ENCODE peak calls at places on chromosomes 4 and X, in six cellular contexts. B is trophoblast cell; M is endodermal cell; I is CD8-positive, alpha-beta T cell; G is fibroblast of lung; V is left ventricle myocardium inferior. K is an unnamed sample.

GRCh38 chr4:46211406-46211805 is 87.6 kb upstream of the GABRG1 start:
- DNase-seq in M (no peak), I (no peak), B (no peak), G (peak), V (no peak), K (no peak)

GRCh38 chr4:75916091-75916661 is 13.9 kb upstream of the PPEF2 start:
- DNase-seq in B (peak), M (peak), G (peak), V (no peak), I (no peak), K (no peak)

GRCh38 chr4:26141916-26142638 is 178.7 kb upstream of the RBPJ start:
- DNase-seq in I (no peak), G (peak), B (no peak), V (peak), M (no peak), K (peak)

GRCh38 chr4:11623726-11624037 is 195.0 kb upstream of the HS3ST1 start:
- DNase-seq in V (peak), B (peak), I (no peak), G (no peak), M (peak), K (no peak)

GRCh38 chr4:103498161-103499070 is 221.4 kb downstream of the TACR3 start:
- DNase-seq in M (no peak), I (no peak), G (peak), V (no peak), B (no peak), K (no peak)

GRCh38 chr4:156829194-156829593 is 142.4 kb downstream of the PDGFC start:
- DNase-seq in V (no peak), M (no peak), B (peak), I (no peak), G (peak), K (no peak)

GRCh38 chr4:181618038-181618618 is 625.1 kb upstream of the TENM3 start:
- DNase-seq in G (no peak), I (no peak), B (no peak), M (no peak), V (no peak), K (no peak)

GRCh38 chr4:155675709-155676429 is 9.2 kb downstream of the GUCY1A1 start:
- DNase-seq in M (no peak), B (peak), I (no peak), G (no peak), V (no peak), K (no peak)

GRCh38 chr4:168486961-168487820 is 6.9 kb upstream of the DDX60L start:
- DNase-seq in G (peak), M (no peak), B (peak), I (no peak), V (no peak), K (no peak)

GRCh38 chr4:4990857-4991540 is 28.3 kb downstream of the CYTL1 start:
- DNase-seq in B (no peak), G (peak), V (peak), M (no peak), I (peak), K (no peak)

GRCh38 chr4:156312261-156312847 is 358.7 kb upstream of the CTSO start:
- DNase-seq in I (no peak), B (no peak), G (peak), M (no peak), V (no peak), K (no peak)

GRCh38 chrX:3504916-3505315 is 158.5 kb upstream of the MXRA5 start:
- DNase-seq in M (no peak), I (no peak), B (no peak), V (no peak), G (peak), K (no peak)

GRCh38 chrX:150548684-150549083 is 19.7 kb upstream of the MTM1 start:
- DNase-seq in I (no peak), V (no peak), M (no peak), B (no peak), G (peak), K (no peak)

GRCh38 chr4:121726642-121727268 is 30.0 kb upstream of the ANXA5 start:
- DNase-seq in B (peak), G (peak), M (no peak), V (no peak), I (no peak), K (no peak)

GRCh38 chrX:102745513-102746133 is 25.1 kb downstream of the GPRASP3 start:
- DNase-seq in G (no peak), V (no peak), I (no peak), B (no peak), M (peak), K (no peak)

GRCh38 chr4:95193391-95194224 is 355.2 kb downstream of the UNC5C start:
- DNase-seq in G (no peak), V (no peak), I (no peak), B (no peak), M (peak), K (peak)

GRCh38 chr4:156775803-156776202 is 195.8 kb downstream of the PDGFC start:
- DNase-seq in M (no peak), B (no peak), G (no peak), I (no peak), V (no peak), K (no peak)

GRCh38 chr4:14790487-14790886 is 211.8 kb upstream of the CPEB2 start:
- DNase-seq in M (no peak), V (no peak), G (no peak), I (no peak), B (no peak), K (no peak)

GRCh38 chrX:44101300-44101699 is 128.1 kb upstream of the NDP start:
- DNase-seq in V (no peak), G (no peak), I (no peak), B (no peak), M (no peak), K (no peak)

GRCh38 chr4:91795947-91796346 is 507.8 kb upstream of the GRID2 start:
- DNase-seq in B (no peak), V (no peak), M (no peak), I (no peak), G (no peak), K (no peak)

GRCh38 chr4:55437356-55437796 is 41.6 kb downstream of the TMEM165 start:
- DNase-seq in M (no peak), B (peak), V (no peak), G (peak), I (no peak), K (no peak)

GRCh38 chr4:151993521-151993920 is 232.7 kb upstream of the GATB start:
- DNase-seq in G (no peak), M (no peak), V (no peak), I (no peak), B (no peak), K (no peak)

GRCh38 chr4:106541253-106541652 is 172.7 kb upstream of the GIMD1 start:
- DNase-seq in B (no peak), G (peak), I (no peak), V (no peak), M (no peak), K (no peak)

GRCh38 chr4:92477309-92477708 is 173.5 kb downstream of the GRID2 start:
- DNase-seq in V (no peak), I (no peak), B (no peak), M (no peak), G (no peak), K (no peak)

GRCh38 chr4:80183196-80184052 is 13.9 kb upstream of the PRDM8 start:
- DNase-seq in G (peak), I (no peak), V (peak), M (no peak), B (no peak), K (no peak)

GRCh38 chr4:138948918-138949317 is 66.7 kb upstream of the NOCT start:
- DNase-seq in V (no peak), I (no peak), B (peak), M (no peak), G (peak), K (no peak)

GRCh38 chr4:111806331-111806730 is 338.9 kb upstream of the FAM241A start:
- DNase-seq in B (peak), I (no peak), G (no peak), M (peak), V (no peak), K (no peak)

GRCh38 chr4:153393397-153393796 is 48.9 kb downstream of the MND1 start:
- DNase-seq in B (no peak), V (no peak), I (no peak), M (no peak), G (peak), K (no peak)

GRCh38 chrX:71183341-71183740 is 38.7 kb downstream of the NLGN3 start:
- DNase-seq in V (no peak), B (peak), M (peak), I (no peak), G (no peak), K (no peak)

GRCh38 chrX:94492541-94492940 is 818.5 kb downstream of the FAM133A start:
- DNase-seq in M (peak), V (no peak), I (no peak), G (no peak), B (no peak), K (no peak)

GRCh38 chr4:147371661-147372060 is 109.2 kb upstream of the EDNRA start:
- DNase-seq in V (no peak), I (no peak), M (no peak), G (peak), B (no peak), K (no peak)

GRCh38 chrX:63979480-63979879 is 194.5 kb upstream of the ARHGEF9 start:
- DNase-seq in B (no peak), I (no peak), V (no peak), M (no peak), G (no peak), K (no peak)

GRCh38 chrX:48540015-48540350 is 469 bp downstream of the TBC1D25 start:
- DNase-seq in I (peak), G (peak), V (no peak), B (no peak), M (no peak), K (peak)

GRCh38 chrX:13179100-13179499 is 134.7 kb upstream of the FAM9C start:
- DNase-seq in B (no peak), G (no peak), M (no peak), V (no peak), I (no peak), K (no peak)

GRCh38 chrX:538311-538710 is 92.3 kb upstream of the SHOX start:
- DNase-seq in I (no peak), G (no peak), M (peak), B (peak), V (no peak), K (no peak)

GRCh38 chr4:152255437-152255836 is 280.5 kb downstream of the FBXW7 start:
- DNase-seq in B (no peak), V (no peak), I (peak), G (peak), M (no peak), K (no peak)

GRCh38 chr4:40335508-40335860 is 351 bp downstream of the CHRNA9 start:
- DNase-seq in B (peak), I (no peak), M (no peak), G (peak), V (no peak), K (no peak)

GRCh38 chr4:40334591-40335507 is at the start of gene CHRNA9:
- DNase-seq in G (peak), M (peak), B (no peak), V (no peak), I (no peak), K (no peak)

GRCh38 chr4:40331937-40332336 is 3.2 kb upstream of the CHRNA9 start:
- DNase-seq in B (no peak), V (no peak), I (no peak), M (no peak), G (no peak), K (no peak)

GRCh38 chr4:40331092-40331824 is 3.9 kb upstream of the CHRNA9 start:
- DNase-seq in B (no peak), G (no peak), V (no peak), I (no peak), M (no peak), K (no peak)

GRCh38 chr4:40333921-40334352 is 1.2 kb upstream of the CHRNA9 start:
- DNase-seq in I (no peak), M (no peak), B (peak), V (no peak), G (peak), K (peak)
- H3K27ac ChIP-seq in I (no peak), M (no peak), B (no peak), V (no peak), G (no peak), K (no peak)

GRCh38 chr4:87024181-87024580 is 89.4 kb downstream of the AFF1 start:
- DNase-seq in B (no peak), V (no peak), I (no peak), G (no peak), M (no peak), K (no peak)

GRCh38 chr4:87018751-87019150 is 83.9 kb downstream of the AFF1 start:
- DNase-seq in V (no peak), I (no peak), M (no peak), B (no peak), G (no peak), K (no peak)

GRCh38 chr4:87017580-87018061 is 82.8 kb downstream of the AFF1 start:
- DNase-seq in M (no peak), G (peak), B (peak), I (no peak), V (no peak), K (no peak)

GRCh38 chr4:87019898-87020297 is 85.1 kb downstream of the AFF1 start:
- DNase-seq in I (no peak), B (no peak), V (no peak), G (no peak), M (no peak), K (no peak)

DNA sequence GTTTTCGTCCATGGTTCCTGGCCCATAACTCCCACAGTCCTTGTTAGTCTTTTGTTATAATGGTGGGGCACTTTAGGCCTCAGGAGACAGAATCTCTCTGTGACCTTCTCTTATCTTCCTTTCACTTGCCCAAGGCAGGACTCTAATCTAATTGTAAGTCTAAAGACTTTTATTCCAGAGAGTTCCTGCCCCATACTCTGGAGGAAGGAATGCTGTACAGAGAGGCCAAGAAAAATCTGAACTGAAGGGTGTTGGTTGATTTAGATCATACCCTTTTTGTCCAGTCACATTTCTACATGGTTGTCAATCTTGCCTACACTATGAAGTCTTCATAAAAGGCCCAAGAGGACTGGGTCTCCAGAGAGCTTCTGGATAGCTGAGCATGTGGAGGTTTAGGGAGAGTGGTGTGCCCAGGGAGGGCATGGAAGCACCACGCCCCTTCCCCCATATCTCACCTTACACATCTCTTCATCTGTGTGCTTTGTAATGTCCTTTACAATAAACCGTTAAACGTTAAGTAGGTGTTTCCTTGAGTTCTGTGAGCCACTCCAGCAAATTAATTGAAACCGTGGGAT is 84.5 kb downstream of the AFF1 start:
- DNase-seq in G (no peak), M (no peak), B (peak), I (no peak), V (no peak), K (no peak)
- H3K27ac ChIP-seq in G (no peak), M (no peak), B (no peak), I (no peak), V (peak), K (no peak)

GRCh38 chr4:7232061-7232616 is 39.8 kb downstream of the SORCS2 start:
- DNase-seq in V (no peak), I (no peak), M (no peak), G (no peak), B (no peak), K (no peak)
- H3K27ac ChIP-seq in V (no peak), I (no peak), M (no peak), G (no peak), B (no peak), K (no peak)

GRCh38 chr4:6548882-6549230 is 26.1 kb upstream of the MAN2B2 start:
- DNase-seq in V (no peak), I (no peak), B (no peak), G (no peak), M (no peak), K (no peak)
- H3K27ac ChIP-seq in V (no peak), I (no peak), B (no peak), G (no peak), M (no peak), K (no peak)

GRCh38 chrX:107683931-107684330 is 55.6 kb downstream of the PRPS1 start:
- DNase-seq in B (no peak), M (no peak), V (no peak), G (no peak), I (no peak), K (no peak)

GRCh38 chrX:107683124-107683895 is 55.0 kb downstream of the PRPS1 start:
- DNase-seq in B (no peak), I (no peak), G (no peak), M (peak), V (no peak), K (no peak)

GRCh38 chrX:107686792-107687191 is 58.5 kb downstream of the PRPS1 start:
- DNase-seq in B (no peak), I (no peak), M (peak), G (peak), V (no peak), K (no peak)

GRCh38 chrX:107686026-107686425 is 57.7 kb downstream of the PRPS1 start:
- DNase-seq in I (no peak), B (no peak), M (peak), G (no peak), V (no peak), K (no peak)

DNA sequence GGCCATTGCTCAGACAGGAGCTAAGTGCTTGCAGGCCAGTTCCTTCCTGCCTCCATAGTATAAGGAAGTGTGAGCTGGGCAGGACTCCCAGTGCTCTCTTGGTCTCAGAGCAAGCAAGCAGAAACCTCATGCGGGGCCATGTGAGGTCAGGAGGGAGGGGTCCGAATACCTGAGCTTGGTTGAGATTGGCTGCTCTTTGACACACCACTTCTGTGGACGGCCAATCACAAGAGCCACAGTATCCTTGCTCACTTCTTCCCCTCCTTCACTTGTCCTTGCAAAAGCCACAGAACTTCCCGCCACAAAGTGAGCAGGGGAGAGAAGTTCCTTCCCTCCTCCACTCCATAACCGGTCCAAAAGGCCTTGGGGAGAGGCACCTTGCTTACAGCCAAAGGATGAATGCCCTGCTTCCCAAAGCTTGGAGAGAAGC is 56.7 kb downstream of the PRPS1 start:
- DNase-seq in V (peak), M (peak), G (peak), B (peak), I (no peak), K (no peak)
- H3K27ac ChIP-seq in V (peak), M (no peak), G (no peak), B (no peak), I (no peak), K (peak)

GRCh38 chrX:31563792-31564191 is 492.0 kb upstream of the FTHL17 start:
- DNase-seq in B (no peak), V (no peak), M (no peak), G (no peak), I (no peak), K (no peak)
- H3K27ac ChIP-seq in B (no peak), V (no peak), M (no peak), G (no peak), I (no peak), K (no peak)

DNA sequence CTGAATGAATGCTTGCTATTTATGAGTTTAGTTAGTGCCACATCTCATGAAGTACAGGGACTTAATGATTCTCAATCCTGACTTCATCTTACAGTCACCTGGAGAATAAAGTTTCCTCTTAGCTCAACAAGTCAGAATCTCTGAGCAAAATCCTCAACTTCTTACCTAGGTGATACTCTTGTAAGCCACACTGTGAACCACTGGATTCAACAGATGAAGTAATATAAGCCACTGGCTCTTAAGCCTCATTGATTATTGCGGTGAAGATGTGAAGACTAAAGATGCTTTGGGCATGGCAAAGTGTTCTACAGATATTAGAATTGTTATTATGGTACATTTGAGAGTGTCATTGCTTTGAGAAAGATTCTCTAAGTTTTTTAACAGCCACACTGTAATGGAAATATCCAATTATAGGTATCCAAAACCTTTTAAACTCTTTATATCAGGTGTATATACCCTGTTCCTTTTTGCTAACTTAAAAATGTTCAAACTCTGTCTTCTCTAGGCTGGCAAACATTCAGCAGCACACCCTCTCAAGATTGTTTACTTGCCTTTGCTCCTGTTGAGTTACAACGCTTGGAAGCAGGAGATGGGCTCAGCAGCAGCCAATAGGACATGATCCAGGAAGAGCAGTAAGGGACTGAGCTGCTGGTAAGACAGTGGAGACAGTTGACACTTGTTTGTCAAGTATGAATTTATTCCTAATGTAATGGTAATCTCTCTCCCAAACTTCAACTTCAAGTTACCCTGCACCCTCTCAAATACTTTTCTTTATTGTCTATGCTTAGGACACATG is 43.4 kb downstream of the TET2 start:
- DNase-seq in V (no peak), M (peak), I (no peak), B (no peak), G (no peak), K (no peak)
- H3K27ac ChIP-seq in V (no peak), M (no peak), I (no peak), B (no peak), G (no peak), K (no peak)

DNA sequence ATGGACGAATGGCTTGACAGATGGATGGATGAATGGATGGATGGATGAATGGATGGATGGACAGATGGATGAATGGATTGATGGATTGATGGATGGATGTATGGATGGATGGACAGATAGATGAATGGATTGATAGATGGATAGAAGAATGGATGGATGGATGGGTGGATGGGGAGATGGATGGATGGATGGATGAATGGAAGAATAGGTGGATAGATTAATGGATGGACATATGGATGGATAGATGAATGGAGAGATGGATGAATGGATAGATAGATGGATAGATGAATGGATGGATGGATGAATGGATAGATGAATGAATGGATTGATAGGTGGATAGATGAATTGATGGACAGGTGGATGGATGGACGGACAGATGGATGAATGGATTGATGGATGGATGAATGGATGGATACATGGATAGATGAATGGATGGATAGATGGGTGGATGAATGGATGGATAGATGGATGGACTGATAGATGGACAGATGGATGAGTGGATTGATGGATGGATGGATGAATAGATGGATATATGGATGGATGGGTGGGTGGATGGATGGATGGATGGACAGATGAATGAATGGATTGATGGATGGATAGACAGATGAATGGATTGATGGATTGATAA is 33.9 kb downstream of the PSAPL1 start:
- DNase-seq in G (no peak), M (no peak), I (no peak), B (no peak), V (no peak), K (no peak)
- H3K27ac ChIP-seq in G (no peak), M (no peak), I (no peak), B (no peak), V (no peak), K (no peak)

K was measured in caudate nucleus.